ENCODE peak calls at places on chromosome 9, in four cellular contexts. Z, J, M and G are unnamed samples.

GRCh38 chr9:136251264-136252115 is 5.9 kb upstream of the QSOX2 start:
- DNase-seq in J (no peak), M (no peak), Z (no peak), G (peak; percentile 10)

GRCh38 chr9:122445155-122445749 is 32.5 kb downstream of the OR1J1 start:
- DNase-seq in J (no peak), Z (no peak), M (no peak), G (no peak)

GRCh38 chr9:120891255-120891954 is 14.4 kb upstream of the PHF19 start:
- DNase-seq in J (peak; percentile 56), M (no peak), Z (no peak), G (no peak)

GRCh38 chr9:84404095-84404686 is 63.6 kb upstream of the SLC28A3 start:
- DNase-seq in J (no peak), M (no peak), Z (peak; percentile 65), G (no peak)

GRCh38 chr9:3873818-3874217 is 348.0 kb upstream of the RFX3 start:
- DNase-seq in Z (no peak), J (no peak), M (no peak), G (no peak)

GRCh38 chr9:19027825-19028224 is 5.2 kb downstream of the SAXO1 start:
- DNase-seq in M (no peak), J (no peak), Z (no peak), G (no peak)

GRCh38 chr9:27505744-27506161 is 18.3 kb upstream of the IFNK start:
- DNase-seq in Z (no peak), M (no peak), J (no peak), G (no peak)

GRCh38 chr9:92668746-92669526 is 995 bp downstream of the IPPK start:
- DNase-seq in J (peak; percentile 18), M (no peak), Z (no peak), G (no peak)

GRCh38 chr9:17065062-17065461 is 69.8 kb upstream of the CNTLN start:
- DNase-seq in M (no peak), Z (no peak), J (no peak), G (no peak)

GRCh38 chr9:133731876-133732321 is 6.3 kb downstream of the SARDH start:
- DNase-seq in Z (no peak), M (no peak), J (no peak), G (peak; percentile 63)